ENCODE peak calls at places on chromosomes 6 and 20, in seven cellular contexts. I is EL; H is heart left ventricle; R is T1000; X is posterior cingulate gyrus; M is ELR; D is T-helper 2 cell treated with Interferon-gamma antibody and Interleukin-4, amounts not matched to agents 5 μg/mL and 100 μg/mL, for 36 hours. V is an unnamed sample.

GRCh38 chr6:105985816-105986632 is 100.1 kb upstream of the PRDM1 start:
- DNase-seq in X (no peak), H (peak; percentile 30), D (peak; percentile 17), M (no peak), R (no peak), I (no peak), V (no peak)

GRCh38 chr20:49187330-49188100 is 619 bp downstream of the STAU1 start:
- DNase-seq in M (peak; percentile 42), H (no peak), I (no peak), D (peak; percentile 58), R (no peak), X (no peak), V (peak; percentile 49)

GRCh38 chr6:143401636-143402370 is 48.7 kb downstream of the ADAT2 start:
- DNase-seq in R (no peak), I (no peak), D (no peak), X (no peak), M (no peak), H (no peak), V (no peak)

GRCh38 chr6:1552296-1552761 is 57.4 kb upstream of the FOXC1 start:
- DNase-seq in H (no peak), X (no peak), D (no peak), M (peak; percentile 63), R (no peak), I (peak; percentile 36), V (peak; percentile 15)

GRCh38 chr6:223763-224162 is 68.5 kb upstream of the DUSP22 start:
- DNase-seq in X (no peak), D (no peak), I (no peak), R (no peak), H (no peak), M (peak; percentile 39), V (no peak)

GRCh38 chr6:35486005-35486925 is 10.6 kb downstream of the TEAD3 start:
- DNase-seq in I (no peak), D (no peak), X (no peak), M (no peak), R (no peak), H (no peak), V (no peak)

GRCh38 chr6:163626073-163626867 is 211.8 kb downstream of the QKI start:
- DNase-seq in X (no peak), M (no peak), H (no peak), D (no peak), I (peak; percentile 20), R (no peak), V (no peak)

GRCh38 chr20:48682529-48683385 is 145.0 kb downstream of the PREX1 start:
- DNase-seq in H (peak; percentile 94), D (no peak), R (no peak), X (peak; percentile 93), M (peak; percentile 54), I (peak; percentile 93), V (peak; percentile 89)

GRCh38 chr20:24693466-24694156 is 224.2 kb downstream of the SYNDIG1 start:
- DNase-seq in R (no peak), M (no peak), X (peak; percentile 60), H (no peak), I (no peak), D (no peak), V (no peak)

GRCh38 chr6:49606696-49607390 is 29.8 kb downstream of the RHAG start:
- DNase-seq in H (no peak), M (peak; percentile 90), X (no peak), I (peak; percentile 74), R (peak; percentile 32), D (no peak), V (peak; percentile 79)